ENCODE peak calls at places on chromosomes 6 and 20, in eight cellular contexts. V is AG04450, Q is pancreas, B is cardiac muscle cell, R is fibroblast of the aortic adventitia, F is vagina, T is stomach, C is astrocyte of the spinal cord. Z is an unnamed sample.
A peak's percentile ranks its signal among the peaks of the same experiment; 100 is the strongest.

GRCh38 chr6:49743427-49743826 is 761 bp downstream of the CRISP3 start:
- DNase-seq in R (no peak), B (no peak), C (no peak), F (no peak), Q (no peak), V (no peak), T (no peak), Z (no peak)

GRCh38 chr6:108768176-108768555 is 80.1 kb upstream of the ARMC2 start:
- DNase-seq in F (no peak), R (no peak), T (no peak), V (no peak), B (peak; percentile 55), C (no peak), Q (no peak), Z (no peak)

GRCh38 chr6:43268348-43268685 is 25.0 kb downstream of the TTBK1 start:
- DNase-seq in C (no peak), B (no peak), R (no peak), V (no peak), Q (peak; percentile 35), T (no peak), F (no peak), Z (no peak)

GRCh38 chr6:5398530-5398929 is 137.2 kb downstream of the FARS2 start:
- DNase-seq in B (peak; percentile 49), C (peak; percentile 42), R (peak; percentile 65), F (no peak), Q (no peak), T (no peak), V (no peak), Z (no peak)

GRCh38 chr6:31829633-31830492 is 2.3 kb downstream of the HSPA1B start:
- DNase-seq in V (no peak), T (no peak), C (peak; percentile 69), F (no peak), B (peak; percentile 41), R (peak; percentile 75), Q (peak; percentile 53), Z (peak; percentile 42)

GRCh38 chr6:20693466-20694063 is 159.3 kb downstream of the CDKAL1 start:
- DNase-seq in V (no peak), Q (no peak), B (no peak), C (no peak), R (peak; percentile 24), F (no peak), T (no peak), Z (no peak)

GRCh38 chr20:23245553-23246128 is 105.0 kb upstream of the NXT1 start:
- DNase-seq in B (peak; percentile 58), R (peak; percentile 51), Q (peak; percentile 30), V (no peak), T (peak; percentile 66), F (no peak), C (peak; percentile 40), Z (peak; percentile 47)

GRCh38 chr6:107543088-107543487 is 53.2 kb downstream of the SOBP start:
- DNase-seq in T (no peak), R (no peak), Q (no peak), B (no peak), F (no peak), C (no peak), V (no peak), Z (no peak)

GRCh38 chr6:79431469-79431868 is 105.8 kb downstream of the LCA5 start:
- DNase-seq in Q (no peak), R (no peak), C (no peak), T (no peak), V (no peak), F (no peak), B (peak; percentile 13), Z (no peak)

GRCh38 chr6:46062312-46062711 is 46.7 kb upstream of the CLIC5 start:
- DNase-seq in F (no peak), R (peak; percentile 35), C (peak; percentile 3), Q (peak; percentile 44), B (no peak), T (no peak), V (no peak), Z (peak; percentile 53)

GRCh38 chr6:20921533-20921932 is 387.3 kb downstream of the CDKAL1 start:
- DNase-seq in T (no peak), F (no peak), C (no peak), V (peak; percentile 13), B (no peak), Q (no peak), R (peak; percentile 89), Z (no peak)

GRCh38 chr6:169809386-169809785 is 58.0 kb downstream of the ERMARD start:
- DNase-seq in V (no peak), R (no peak), Q (no peak), T (no peak), C (no peak), F (peak; percentile 58), B (no peak), Z (peak; percentile 14)

GRCh38 chr20:23019403-23019802 is 15.7 kb upstream of the SSTR4 start:
- DNase-seq in Q (no peak), V (no peak), T (no peak), C (no peak), R (no peak), B (no peak), F (no peak), Z (no peak)

DNA sequence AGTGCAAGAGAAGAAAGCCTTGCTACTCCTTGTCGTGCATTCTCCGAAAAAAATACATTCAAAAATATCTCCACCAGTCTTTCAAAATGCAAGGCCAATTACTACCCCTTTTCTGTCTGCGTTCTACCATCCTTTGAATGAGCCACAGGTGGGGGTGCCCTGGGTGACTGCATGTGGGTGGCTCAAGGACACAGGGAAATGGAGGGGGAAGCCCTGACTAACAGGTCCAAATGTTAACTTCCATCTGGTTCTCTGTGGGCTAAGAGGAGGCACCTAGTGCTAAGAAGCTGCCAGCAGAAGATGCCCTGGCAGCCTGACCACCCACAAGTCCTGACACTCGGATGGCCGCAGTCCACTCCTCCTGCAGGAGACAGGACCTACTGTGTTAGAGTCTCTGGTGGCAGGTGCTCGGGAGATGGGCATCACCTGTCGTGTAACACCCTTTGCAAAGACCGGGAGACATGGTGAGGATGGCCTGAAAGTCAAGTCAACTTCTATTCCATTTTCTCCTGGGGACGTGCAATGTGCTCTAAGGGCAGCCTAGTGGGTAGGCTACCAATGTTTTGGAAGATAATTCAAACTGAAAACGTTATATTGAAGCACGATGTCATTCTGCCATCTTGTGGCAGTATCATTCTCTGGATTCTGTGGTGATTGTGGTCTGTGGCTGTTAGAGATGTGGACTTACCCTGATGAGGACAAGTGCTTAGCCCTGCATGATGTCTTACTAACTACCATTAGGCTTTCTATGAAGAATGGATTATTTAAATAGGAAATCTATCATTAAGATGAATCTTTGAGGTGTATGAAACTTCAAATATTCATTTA is 27.4 kb upstream of the IGF2R start:
- DNase-seq in Q (no peak), R (peak; percentile 76), F (no peak), T (no peak), B (peak; percentile 29), V (no peak), C (peak; percentile 57), Z (no peak)
- TF ChIP-seq CTCF in Q (no peak), R (peak; percentile 57), F (peak; percentile 7), T (peak; percentile 11), B (peak; percentile 45), V (peak; percentile 61), C (peak; percentile 43), Z (peak; percentile 37)

GRCh38 chr20:63317061-63317460 is 24.1 kb downstream of the COL20A1 start:
- DNase-seq in R (no peak), V (no peak), T (no peak), C (no peak), Q (no peak), F (no peak), B (no peak), Z (no peak)

GRCh38 chr20:63314566-63315239 is 21.7 kb downstream of the COL20A1 start:
- DNase-seq in C (no peak), F (no peak), R (no peak), T (no peak), B (no peak), Q (peak; percentile 17), V (no peak), Z (no peak)

GRCh38 chr20:63315240-63315981 is 22.4 kb downstream of the COL20A1 start:
- DNase-seq in B (no peak), C (no peak), R (no peak), F (no peak), Q (peak; percentile 16), V (no peak), T (no peak), Z (no peak)

GRCh38 chr20:63316502-63316921 is 23.5 kb downstream of the COL20A1 start:
- DNase-seq in R (no peak), V (no peak), T (no peak), Q (no peak), C (no peak), F (no peak), B (no peak), Z (no peak)

DNA sequence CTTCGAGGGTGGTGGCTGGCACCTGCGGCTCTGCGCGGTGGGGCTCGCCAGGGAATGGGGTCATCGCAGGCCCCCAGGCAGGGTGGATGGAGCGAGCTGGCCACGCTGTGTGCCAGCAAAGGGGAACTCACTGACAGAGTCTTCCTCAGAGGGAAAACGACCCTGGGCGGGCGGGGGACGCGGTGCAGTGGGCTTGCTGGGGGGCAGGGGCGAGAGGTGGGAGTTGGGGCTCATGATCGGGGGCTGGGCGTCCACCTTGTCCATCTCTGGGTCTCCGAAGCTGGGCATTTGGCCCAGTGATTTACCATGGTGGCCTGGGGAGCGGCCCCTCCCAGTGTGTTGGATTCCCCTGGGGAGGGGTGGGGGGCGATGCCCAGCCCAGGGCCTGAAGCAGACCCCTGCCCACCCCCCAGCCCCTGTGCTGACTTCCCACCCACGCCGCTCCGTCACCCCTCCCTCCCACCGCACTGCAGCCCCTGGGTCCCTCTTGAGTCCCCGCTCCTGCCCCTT is 23.1 kb downstream of the COL20A1 start:
- DNase-seq in T (no peak), R (no peak), B (no peak), C (no peak), Q (peak; percentile 12), V (no peak), F (no peak), Z (no peak)
- TF ChIP-seq CTCF in T (no peak), R (no peak), B (no peak), C (no peak), Q (no peak), V (no peak), F (no peak), Z (no peak)

GRCh38 chr6:12288844-12289654 is 1.1 kb upstream of the EDN1 start:
- DNase-seq in B (peak; percentile 63), R (peak; percentile 78), V (no peak), C (peak; percentile 76), Q (no peak), T (peak; percentile 62), F (no peak), Z (peak; percentile 87)
- TF ChIP-seq CTCF in B (peak; percentile 88), R (peak; percentile 96), V (peak; percentile 96), C (peak; percentile 87), Q (peak; percentile 54), T (peak; percentile 68), F (peak; percentile 27), Z (peak; percentile 81)

GRCh38 chr6:126176266-126176665 is 163.6 kb upstream of the CENPW start:
- DNase-seq in C (peak; percentile 35), R (peak; percentile 61), F (no peak), Q (no peak), V (no peak), T (no peak), B (peak; percentile 20), Z (no peak)
- TF ChIP-seq CTCF in C (peak; percentile 36), R (peak; percentile 39), F (no peak), Q (no peak), V (peak; percentile 40), T (no peak), B (peak; percentile 42), Z (no peak)

GRCh38 chr6:115393821-115394220 is 666.9 kb downstream of the FRK start:
- DNase-seq in F (no peak), C (no peak), T (no peak), R (no peak), V (no peak), Q (no peak), B (no peak), Z (no peak)
- TF ChIP-seq CTCF in F (no peak), C (no peak), T (no peak), R (no peak), V (no peak), Q (no peak), B (no peak), Z (no peak)

Z was measured in colonic mucosa.